ENCODE peak calls at places on chromosomes 5 and 9, in four cellular contexts. One of them, this sample, is unnamed.

GRCh38 chr5:112491257-112491656 is 72.2 kb upstream of the EPB41L4A start:
- DNase-seq in GM12878: no peak
- DNase-seq in K562: peak
- DNase-seq in HepG2: peak
- DNase-seq in this sample: no peak

GRCh38 chr5:172107606-172108005 is 80.4 kb downstream of the STK10 start:
- DNase-seq in GM12878: no peak
- DNase-seq in K562: no peak
- DNase-seq in HepG2: no peak
- DNase-seq in this sample: no peak

GRCh38 chr9:15468113-15468512 is 42.7 kb downstream of the PSIP1 start:
- DNase-seq in GM12878: no peak
- DNase-seq in K562: no peak
- DNase-seq in HepG2: no peak
- DNase-seq in this sample: no peak

GRCh38 chr9:13552606-13553215 is 273.2 kb upstream of the MPDZ start:
- DNase-seq in GM12878: no peak
- DNase-seq in K562: no peak
- DNase-seq in HepG2: no peak
- DNase-seq in this sample: no peak

GRCh38 chr5:136810198-136810823 is 445.0 kb upstream of the TRPC7 start:
- DNase-seq in GM12878: no peak
- DNase-seq in K562: no peak
- DNase-seq in HepG2: no peak
- DNase-seq in this sample: no peak

GRCh38 chr5:169785731-169786130 is 148.7 kb downstream of the DOCK2 start:
- DNase-seq in GM12878: no peak
- DNase-seq in K562: no peak
- DNase-seq in HepG2: no peak
- DNase-seq in this sample: no peak

GRCh38 chr9:12604154-12604825 is 88.9 kb upstream of the TYRP1 start:
- DNase-seq in GM12878: no peak
- DNase-seq in K562: no peak
- DNase-seq in HepG2: no peak
- DNase-seq in this sample: no peak

GRCh38 chr9:128863647-128864046 is 18.1 kb downstream of the KYAT1 start:
- DNase-seq in GM12878: peak
- DNase-seq in K562: peak
- DNase-seq in HepG2: peak
- DNase-seq in this sample: peak

GRCh38 chr5:150180241-150181027 is 9.4 kb upstream of the SLC6A7 start:
- DNase-seq in GM12878: no peak
- DNase-seq in K562: no peak
- DNase-seq in HepG2: no peak
- DNase-seq in this sample: no peak

GRCh38 chr5:58582411-58583393 is at the start of gene RAB3C:
- DNase-seq in GM12878: peak
- DNase-seq in K562: no peak
- DNase-seq in HepG2: peak
- DNase-seq in this sample: peak

GRCh38 chr9:124660341-124660801 is 110.7 kb downstream of the NR6A1 start:
- DNase-seq in GM12878: peak
- DNase-seq in K562: no peak
- DNase-seq in HepG2: peak
- DNase-seq in this sample: no peak

GRCh38 chr9:69253057-69253456 is 72.0 kb upstream of the ENTREP1 start:
- DNase-seq in GM12878: no peak
- DNase-seq in K562: no peak
- DNase-seq in HepG2: no peak
- DNase-seq in this sample: no peak

GRCh38 chr5:93460286-93460685 is 120.7 kb downstream of the NR2F1-AS1 start:
- DNase-seq in GM12878: no peak
- DNase-seq in K562: no peak
- DNase-seq in HepG2: no peak
- DNase-seq in this sample: no peak

DNA sequence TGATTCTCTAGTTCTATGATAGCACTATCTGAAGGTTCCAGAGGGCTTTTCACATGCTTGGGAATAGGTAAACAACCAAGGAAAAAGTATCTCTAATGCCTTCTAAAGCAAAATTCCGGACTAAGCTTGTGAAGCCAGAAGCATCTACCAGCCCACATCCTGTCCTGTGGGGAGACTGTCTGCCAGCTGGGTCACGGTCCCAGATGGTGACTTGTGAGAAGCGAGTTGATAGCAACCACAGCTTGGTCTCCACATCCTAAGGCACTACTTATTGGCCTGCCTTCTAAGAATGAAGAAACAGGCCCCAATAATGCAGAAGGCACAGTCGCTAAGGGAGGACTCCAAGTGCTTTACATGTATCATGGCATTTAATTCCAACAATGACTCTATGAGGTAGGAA is 184.1 kb upstream of the ADRA1B start:
- DNase-seq in GM12878: no peak
- DNase-seq in K562: no peak
- DNase-seq in HepG2: no peak
- DNase-seq in this sample: no peak
- TF ChIP-seq CBFB in GM12878: no peak
- TF ChIP-seq CBFB in K562: no peak
- TF ChIP-seq CBFB in HepG2: no peak
- TF ChIP-seq CBFB in this sample: no peak

GRCh38 chr9:78601957-78602565 is 305.1 kb downstream of the PSAT1 start:
- DNase-seq in GM12878: no peak
- DNase-seq in K562: peak
- DNase-seq in HepG2: peak
- DNase-seq in this sample: peak

GRCh38 chr9:78592866-78593265 is 295.9 kb downstream of the PSAT1 start:
- DNase-seq in GM12878: no peak
- DNase-seq in K562: no peak
- DNase-seq in HepG2: no peak
- DNase-seq in this sample: no peak

GRCh38 chr9:78595200-78595945 is 298.4 kb downstream of the PSAT1 start:
- DNase-seq in GM12878: no peak
- DNase-seq in K562: no peak
- DNase-seq in HepG2: no peak
- DNase-seq in this sample: no peak

GRCh38 chr9:78599939-78600338 is 303.0 kb downstream of the PSAT1 start:
- DNase-seq in GM12878: no peak
- DNase-seq in K562: no peak
- DNase-seq in HepG2: no peak
- DNase-seq in this sample: no peak

DNA sequence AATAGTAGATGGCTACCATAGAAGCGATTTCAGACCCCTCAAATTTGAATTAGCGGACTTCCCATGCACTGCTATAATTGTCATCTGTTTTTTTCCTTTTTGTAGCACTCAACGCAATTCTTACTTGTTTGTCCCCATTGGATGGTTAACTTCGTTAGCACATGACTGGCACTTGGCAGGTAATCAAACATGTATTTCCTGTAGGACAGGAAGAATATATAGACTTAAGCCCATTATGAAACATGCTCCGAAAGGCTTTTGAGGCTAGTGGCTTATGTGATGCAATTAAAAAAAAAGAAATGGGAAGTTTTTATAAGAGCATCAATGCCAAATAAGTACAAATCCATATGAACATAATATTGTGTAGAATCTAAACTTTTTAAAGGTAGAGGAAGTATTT is 301.2 kb downstream of the PSAT1 start:
- DNase-seq in GM12878: no peak
- DNase-seq in K562: no peak
- DNase-seq in HepG2: no peak
- DNase-seq in this sample: no peak
- TF ChIP-seq CBFB in GM12878: no peak
- TF ChIP-seq CBFB in K562: no peak
- TF ChIP-seq CBFB in HepG2: no peak
- TF ChIP-seq CBFB in this sample: no peak

GRCh38 chr9:75101004-75101601 is 12.8 kb downstream of the OSTF1 start:
- DNase-seq in GM12878: no peak
- DNase-seq in K562: no peak
- DNase-seq in HepG2: no peak
- DNase-seq in this sample: no peak
- TF ChIP-seq CBFB in GM12878: no peak
- TF ChIP-seq CBFB in K562: no peak
- TF ChIP-seq CBFB in HepG2: no peak
- TF ChIP-seq CBFB in this sample: no peak

GRCh38 chr9:127557466-127557869 is 54.6 kb upstream of the STXBP1 start:
- DNase-seq in GM12878: no peak
- DNase-seq in K562: no peak
- DNase-seq in HepG2: no peak
- DNase-seq in this sample: no peak
- TF ChIP-seq CBFB in GM12878: no peak
- TF ChIP-seq CBFB in K562: no peak
- TF ChIP-seq CBFB in HepG2: no peak
- TF ChIP-seq CBFB in this sample: no peak

This sample was measured in WTC11.